ENCODE peak calls at places on chromosomes 6 and 20, in nine cellular contexts. P is lower lobe of right lung, W is brain microvascular endothelial cell, Y is prostate gland, M is astrocyte of the spinal cord, R is tibial artery, K is heart left ventricle, J is H1, O is uterus. N is an unnamed sample.

GRCh38 chr6:97049254-97050004 is 124.9 kb downstream of the KLHL32 start:
- DNase-seq in P (no peak), W (no peak), Y (no peak), M (no peak), R (no peak), K (no peak), J (no peak), O (no peak), N (no peak)

GRCh38 chr20:18902181-18902725 is 88.7 kb downstream of the SCP2D1 start:
- DNase-seq in P (no peak), W (no peak), Y (no peak), M (no peak), R (no peak), K (no peak), J (no peak), O (no peak), N (no peak)

GRCh38 chr6:132830236-132830799 is 15.9 kb downstream of the RPS12 start:
- DNase-seq in P (no peak), W (no peak), Y (no peak), M (peak), R (no peak), K (no peak), J (no peak), O (no peak), N (no peak)

GRCh38 chr6:117195728-117196127 is 69.6 kb upstream of the VGLL2 start:
- DNase-seq in P (no peak), W (no peak), Y (no peak), M (no peak), R (no peak), K (no peak), J (no peak), O (no peak), N (no peak)

GRCh38 chr6:453152-453551 is 61.6 kb downstream of the IRF4 start:
- DNase-seq in P (no peak), W (no peak), Y (no peak), M (no peak), R (no peak), K (no peak), J (no peak), O (no peak), N (peak)

GRCh38 chr6:1263039-1263849 is 48.7 kb upstream of the FOXQ1 start:
- DNase-seq in P (peak), W (no peak), Y (no peak), M (no peak), R (no peak), K (no peak), J (no peak), O (no peak), N (no peak)

GRCh38 chr6:37021356-37022129 is 16.1 kb downstream of the FGD2 start:
- DNase-seq in P (no peak), W (peak), Y (no peak), M (peak), R (no peak), K (no peak), J (no peak), O (no peak), N (peak)

GRCh38 chr6:106927531-106928398 is 46.8 kb downstream of the CD24 start:
- DNase-seq in P (no peak), W (peak), Y (no peak), M (peak), R (no peak), K (peak), J (peak), O (no peak), N (no peak)

GRCh38 chr6:24270011-24270410 is 87.8 kb downstream of the DCDC2 start:
- DNase-seq in P (no peak), W (no peak), Y (no peak), M (no peak), R (no peak), K (no peak), J (no peak), O (no peak), N (no peak)

GRCh38 chr6:30854641-30855040 is 29.7 kb upstream of the DDR1 start:
- DNase-seq in P (no peak), W (no peak), Y (no peak), M (no peak), R (no peak), K (no peak), J (no peak), O (no peak), N (no peak)

GRCh38 chr6:132712366-132712765 is 1.5 kb downstream of the VNN1 start:
- DNase-seq in P (no peak), W (peak), Y (no peak), M (peak), R (no peak), K (no peak), J (no peak), O (no peak), N (no peak)

DNA sequence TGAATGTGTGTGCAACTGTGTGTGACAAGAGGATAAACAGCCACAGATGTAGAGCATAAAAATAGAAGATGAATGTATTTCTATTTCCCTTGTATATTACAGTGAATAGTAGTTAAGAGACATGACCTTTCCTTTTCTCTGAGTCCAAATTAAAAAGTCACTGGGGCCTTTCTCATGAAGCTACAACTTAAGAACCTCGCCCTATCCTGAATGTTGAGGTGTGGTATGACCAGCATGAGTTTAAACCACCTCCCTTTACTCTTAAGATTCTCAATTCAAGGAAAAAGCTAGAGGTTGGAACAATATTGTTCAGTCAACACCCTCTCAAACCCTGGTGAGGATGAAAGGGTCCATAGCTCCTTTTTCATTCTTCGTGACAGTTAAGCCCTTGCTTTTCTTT is 290.2 kb downstream of the HAO1 start:
- DNase-seq in P (no peak), W (no peak), Y (no peak), M (no peak), R (no peak), K (no peak), J (no peak), O (no peak), N (no peak)
- H3K4me3 ChIP-seq in P (no peak), W (no peak), Y (no peak), M (no peak), R (no peak), K (no peak), J (no peak), O (no peak), N (no peak)

GRCh38 chr6:75602164-75602896 is 650 bp downstream of the SENP6 start:
- DNase-seq in P (peak), W (peak), Y (peak), M (no peak), R (peak), K (peak), J (no peak), O (no peak), N (peak)

GRCh38 chr6:75602897-75603395 is 1.3 kb downstream of the SENP6 start:
- DNase-seq in P (no peak), W (no peak), Y (no peak), M (peak), R (no peak), K (no peak), J (no peak), O (no peak), N (no peak)

GRCh38 chr6:75608304-75608703 is 6.6 kb downstream of the SENP6 start:
- DNase-seq in P (no peak), W (no peak), Y (no peak), M (no peak), R (no peak), K (no peak), J (no peak), O (no peak), N (no peak)

GRCh38 chr6:75604294-75604693 is 2.6 kb downstream of the SENP6 start:
- DNase-seq in P (no peak), W (no peak), Y (no peak), M (no peak), R (no peak), K (no peak), J (no peak), O (no peak), N (no peak)

GRCh38 chr6:75605635-75606034 is 4.0 kb downstream of the SENP6 start:
- DNase-seq in P (no peak), W (no peak), Y (no peak), M (no peak), R (no peak), K (no peak), J (no peak), O (no peak), N (no peak)
- H3K4me3 ChIP-seq in P (no peak), W (no peak), Y (no peak), M (no peak), R (no peak), K (no peak), J (no peak), O (no peak), N (no peak)

DNA sequence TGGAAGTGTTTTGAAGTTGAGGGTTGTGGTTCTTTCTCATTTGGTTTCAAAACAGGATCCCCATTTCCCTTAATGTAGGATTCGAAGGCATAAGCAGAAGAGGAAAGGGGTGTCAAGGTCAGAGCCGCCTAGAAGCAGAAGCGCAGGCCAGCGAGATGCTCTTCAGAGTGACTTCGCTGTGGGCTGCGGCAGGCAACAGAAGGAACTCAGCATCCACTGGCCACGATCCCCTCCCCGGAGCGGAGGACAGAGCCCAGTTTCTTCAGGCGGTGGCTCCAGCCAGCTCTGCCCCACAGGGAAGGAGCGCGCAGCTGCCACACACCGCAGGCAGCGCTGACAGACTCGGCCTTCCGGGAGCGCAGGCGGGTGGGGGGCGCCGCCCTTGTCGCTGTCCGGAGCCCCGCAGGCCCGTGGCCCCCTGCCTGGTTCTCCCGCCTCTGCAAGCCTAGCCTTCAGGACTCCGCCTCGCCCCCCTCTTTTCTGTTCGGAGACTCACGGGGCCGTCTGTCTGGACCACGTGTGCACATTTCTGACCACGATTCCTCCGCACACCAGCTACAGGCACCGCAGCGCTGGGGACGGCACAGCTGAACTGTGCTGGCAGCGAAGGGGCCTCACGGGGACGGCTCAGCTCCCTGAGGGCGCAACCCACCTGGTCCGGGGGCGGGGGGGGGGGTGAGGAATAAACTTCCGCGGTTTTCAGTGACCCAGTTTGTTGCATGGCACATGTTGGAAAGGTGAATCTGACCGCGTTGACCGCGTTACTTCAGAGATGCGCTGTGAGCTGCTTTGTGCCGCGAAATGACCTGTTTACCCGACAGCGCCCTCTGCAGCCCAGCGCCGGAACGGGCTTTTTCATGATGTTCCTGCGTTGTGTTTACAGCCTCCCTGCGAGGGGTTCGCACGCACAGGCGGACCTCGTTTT is 26.1 kb downstream of the TTLL2 start:
- DNase-seq in P (peak), W (peak), Y (peak), M (peak), R (no peak), K (peak), J (peak), O (peak), N (peak)
- H3K4me3 ChIP-seq in P (peak), W (peak), Y (peak), M (peak), R (peak), K (peak), J (peak), O (peak), N (peak)

DNA sequence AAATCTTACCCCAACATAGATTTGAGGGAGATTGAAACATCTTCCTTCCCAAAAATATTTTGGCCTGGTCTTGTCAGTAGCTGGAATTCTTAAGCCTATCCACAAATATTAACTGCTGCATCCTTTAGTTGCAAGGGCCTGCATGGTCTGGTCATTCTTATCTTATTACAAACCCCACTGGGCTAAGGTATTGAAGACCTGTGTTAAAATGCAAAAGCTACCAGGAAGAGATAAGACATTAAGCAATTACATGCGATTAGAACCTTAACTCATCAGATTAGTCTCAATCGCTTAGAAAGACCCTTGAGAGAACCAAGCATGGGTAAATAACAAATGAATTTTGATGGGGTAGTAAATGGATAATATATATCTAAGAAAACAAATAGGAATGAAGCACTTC is 426.6 kb downstream of the FRK start:
- DNase-seq in P (no peak), W (no peak), Y (no peak), M (no peak), R (no peak), K (no peak), J (no peak), O (no peak), N (no peak)
- H3K4me3 ChIP-seq in P (no peak), W (no peak), Y (no peak), M (no peak), R (no peak), K (no peak), J (no peak), O (no peak), N (no peak)

DNA sequence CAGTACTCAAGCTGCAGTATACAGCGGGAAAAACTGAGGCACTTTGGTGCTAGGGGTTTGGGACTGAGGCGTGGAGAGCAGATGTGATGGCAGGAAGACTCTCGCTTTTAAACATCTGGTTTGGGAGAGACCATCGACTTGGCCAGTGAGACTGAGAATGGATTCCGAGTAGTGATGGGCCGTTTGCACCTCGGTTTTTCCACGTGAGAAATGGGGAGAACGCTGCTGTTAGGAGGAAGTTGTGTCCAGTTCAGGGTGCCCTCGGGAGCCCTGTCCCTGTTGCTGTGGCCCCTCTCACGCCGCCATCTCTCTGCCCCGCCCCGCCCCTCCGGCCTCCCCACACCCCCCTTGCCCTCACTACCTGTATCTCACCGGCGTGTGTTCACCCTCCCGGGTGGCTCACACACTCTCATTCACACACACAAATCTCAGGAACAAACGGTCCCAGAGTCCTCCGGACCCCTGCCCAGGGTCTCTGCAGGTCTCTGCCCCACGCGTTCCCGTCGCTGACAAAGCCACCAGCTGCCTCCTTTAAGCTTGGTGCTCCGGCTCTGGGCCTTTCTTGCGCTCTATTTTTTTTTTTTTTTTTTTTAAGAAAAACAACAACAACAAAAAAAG is 2.7 kb downstream of the SOX12 start:
- DNase-seq in P (no peak), W (no peak), Y (no peak), M (no peak), R (no peak), K (peak), J (no peak), O (peak), N (no peak)
- H3K4me3 ChIP-seq in P (peak), W (peak), Y (peak), M (peak), R (peak), K (peak), J (peak), O (peak), N (peak)

GRCh38 chr20:33672426-33673114 is 1.7 kb downstream of the NECAB3 start:
- DNase-seq in P (no peak), W (no peak), Y (no peak), M (no peak), R (no peak), K (no peak), J (no peak), O (peak), N (no peak)
- H3K4me3 ChIP-seq in P (peak), W (no peak), Y (peak), M (peak), R (peak), K (peak), J (peak), O (peak), N (peak)

GRCh38 chr6:26105842-26106241 is 18.6 kb downstream of the HFE start:
- DNase-seq in P (no peak), W (no peak), Y (no peak), M (peak), R (no peak), K (no peak), J (no peak), O (no peak), N (no peak)

GRCh38 chr6:26105109-26105730 is 18.0 kb downstream of the HFE start:
- DNase-seq in P (no peak), W (no peak), Y (no peak), M (no peak), R (no peak), K (no peak), J (no peak), O (no peak), N (no peak)

GRCh38 chr6:26103770-26104456 is 16.7 kb downstream of the HFE start:
- DNase-seq in P (peak), W (peak), Y (peak), M (peak), R (peak), K (peak), J (peak), O (peak), N (peak)

GRCh38 chr6:26103141-26103769 is 16.0 kb downstream of the HFE start:
- DNase-seq in P (no peak), W (peak), Y (no peak), M (peak), R (no peak), K (no peak), J (no peak), O (no peak), N (no peak)

GRCh38 chr6:26104457-26105108 is 17.4 kb downstream of the HFE start:
- DNase-seq in P (no peak), W (no peak), Y (no peak), M (no peak), R (no peak), K (no peak), J (no peak), O (no peak), N (no peak)
- H3K4me3 ChIP-seq in P (peak), W (peak), Y (peak), M (peak), R (peak), K (peak), J (peak), O (peak), N (peak)

DNA sequence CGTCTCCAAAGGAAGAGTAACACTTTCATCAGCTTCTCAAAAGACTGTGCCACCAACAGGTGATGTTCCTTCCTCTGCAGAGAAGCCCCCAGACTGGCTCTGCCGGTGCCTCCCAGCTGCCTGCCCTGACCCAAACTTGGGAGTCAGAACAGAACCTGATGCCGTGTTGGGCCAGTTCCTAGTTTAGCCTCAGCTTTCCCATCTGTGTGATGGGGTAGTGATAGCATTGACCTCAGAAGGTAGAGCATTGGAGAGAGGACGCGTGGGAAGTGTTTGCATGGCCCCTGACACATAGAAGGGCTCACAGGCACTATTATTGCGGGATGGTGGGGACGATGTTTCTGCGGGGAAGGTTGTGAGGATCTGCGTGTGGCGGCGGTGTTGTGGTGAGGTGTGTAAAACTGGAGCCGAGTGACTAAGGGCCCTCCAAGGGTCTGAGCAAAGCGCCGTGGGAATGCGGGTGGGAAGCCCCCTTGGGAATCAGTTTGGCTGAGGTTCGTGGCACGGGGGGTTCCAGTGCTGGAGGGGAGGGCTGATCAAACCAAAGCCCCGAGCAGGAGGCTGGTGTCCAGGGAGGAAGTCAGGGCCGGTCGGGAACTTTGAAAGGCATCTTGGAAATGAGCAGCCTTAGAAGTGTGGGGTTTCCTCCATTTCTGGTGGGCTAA is 1.7 kb downstream of the NTSR1 start:
- DNase-seq in P (no peak), W (no peak), Y (no peak), M (no peak), R (no peak), K (no peak), J (no peak), O (no peak), N (no peak)
- H3K4me3 ChIP-seq in P (no peak), W (no peak), Y (no peak), M (no peak), R (no peak), K (no peak), J (no peak), O (no peak), N (no peak)

GRCh38 chr6:53796451-53796780 is 1.6 kb downstream of the LRRC1 start:
- DNase-seq in P (no peak), W (no peak), Y (no peak), M (no peak), R (no peak), K (no peak), J (no peak), O (no peak), N (no peak)
- H3K4me3 ChIP-seq in P (peak), W (peak), Y (peak), M (peak), R (peak), K (peak), J (peak), O (peak), N (peak)

GRCh38 chr6:50818673-50819072 is at the start of gene TFAP2B:
- DNase-seq in P (no peak), W (no peak), Y (no peak), M (no peak), R (no peak), K (no peak), J (no peak), O (no peak), N (no peak)
- H3K4me3 ChIP-seq in P (peak), W (peak), Y (no peak), M (no peak), R (peak), K (peak), J (peak), O (no peak), N (no peak)